ENCODE peak calls at places on chromosomes 2 and 18, in ten cellular contexts. Z, P, G, W, V, X, O, Y, D and K are unnamed samples.

GRCh38 chr2:172328103-172328835 is 99.1 kb upstream of the ITGA6 start:
- DNase-seq in Z (peak; percentile 16), P (no peak), G (no peak), W (no peak), V (no peak), X (no peak), O (no peak), Y (no peak), D (no peak), K (no peak)

GRCh38 chr2:190344275-190344827 is 962 bp downstream of the INPP1 start:
- DNase-seq in Z (no peak), P (peak; percentile 76), G (peak; percentile 69), W (no peak), V (no peak), X (peak; percentile 55), O (no peak), Y (no peak), D (no peak), K (no peak)

GRCh38 chr18:6650756-6651155 is 78.8 kb upstream of the ARHGAP28 start:
- DNase-seq in Z (no peak), P (no peak), G (no peak), W (no peak), V (no peak), X (no peak), O (no peak), Y (no peak), D (no peak), K (no peak)

GRCh38 chr2:132438650-132439030 is 22.0 kb downstream of the GPR39 start:
- DNase-seq in Z (peak; percentile 89), P (no peak), G (no peak), W (no peak), V (peak; percentile 58), X (no peak), O (peak; percentile 87), Y (no peak), D (no peak), K (no peak)

GRCh38 chr2:88857951-88858406 is 166.5 kb downstream of the RPIA start:
- DNase-seq in Z (peak; percentile 43), P (no peak), G (peak; percentile 27), W (no peak), V (peak; percentile 72), X (peak; percentile 19), O (peak; percentile 46), Y (no peak), D (no peak), K (no peak)

GRCh38 chr18:48798334-48799197 is 152.2 kb downstream of the SMAD7 start:
- DNase-seq in Z (no peak), P (no peak), G (no peak), W (no peak), V (no peak), X (peak; percentile 52), O (no peak), Y (peak; percentile 74), D (peak; percentile 73), K (no peak)

GRCh38 chr2:26745609-26746327 is 18.3 kb upstream of the SLC35F6 start:
- DNase-seq in Z (peak; percentile 70), P (peak; percentile 81), G (peak; percentile 76), W (peak; percentile 69), V (peak; percentile 88), X (peak; percentile 81), O (no peak), Y (no peak), D (no peak), K (no peak)

GRCh38 chr2:55703350-55703749 is 9.7 kb upstream of the PNPT1 start:
- DNase-seq in Z (no peak), P (no peak), G (no peak), W (no peak), V (no peak), X (no peak), O (no peak), Y (no peak), D (no peak), K (no peak)

GRCh38 chr18:77811510-77811909 is 561.9 kb downstream of the GALR1 start:
- DNase-seq in Z (no peak), P (no peak), G (no peak), W (no peak), V (no peak), X (no peak), O (no peak), Y (no peak), D (no peak), K (no peak)

GRCh38 chr2:134949966-134950708 is 31.5 kb downstream of the CCNT2 start:
- DNase-seq in Z (no peak), P (no peak), G (no peak), W (no peak), V (no peak), X (no peak), O (no peak), Y (no peak), D (no peak), K (no peak)

GRCh38 chr2:218019411-218020060 is 16.7 kb upstream of the TNS1 start:
- DNase-seq in Z (no peak), P (no peak), G (no peak), W (no peak), V (no peak), X (no peak), O (no peak), Y (peak; percentile 34), D (peak; percentile 71), K (no peak)

GRCh38 chr2:133718688-133719201 is 150.5 kb upstream of the NCKAP5 start:
- DNase-seq in Z (peak; percentile 88), P (no peak), G (no peak), W (no peak), V (peak; percentile 54), X (peak; percentile 71), O (peak; percentile 22), Y (no peak), D (no peak), K (no peak)

GRCh38 chr2:46257476-46257875 is 39.7 kb upstream of the EPAS1 start:
- DNase-seq in Z (peak; percentile 62), P (no peak), G (no peak), W (no peak), V (peak; percentile 76), X (no peak), O (peak; percentile 61), Y (no peak), D (no peak), K (no peak)

GRCh38 chr2:230412369-230412706 is 3.7 kb upstream of the SP100 start:
- DNase-seq in Z (no peak), P (no peak), G (no peak), W (no peak), V (no peak), X (no peak), O (no peak), Y (no peak), D (no peak), K (no peak)

GRCh38 chr2:109560265-109560664 is 53.5 kb downstream of the SEPTIN10 start:
- DNase-seq in Z (peak; percentile 29), P (no peak), G (no peak), W (no peak), V (peak; percentile 26), X (no peak), O (no peak), Y (no peak), D (no peak), K (no peak)

GRCh38 chr18:7608798-7609197 is 41.7 kb downstream of the PTPRM start:
- DNase-seq in Z (no peak), P (no peak), G (no peak), W (no peak), V (peak; percentile 9), X (peak; percentile 36), O (peak; percentile 68), Y (no peak), D (peak; percentile 52), K (peak; percentile 85)

GRCh38 chr2:237122214-237122666 is 36.6 kb downstream of the COPS8 start:
- DNase-seq in Z (peak; percentile 79), P (peak; percentile 54), G (peak; percentile 51), W (peak; percentile 11), V (peak; percentile 85), X (peak; percentile 55), O (peak; percentile 52), Y (no peak), D (peak; percentile 78), K (no peak)

GRCh38 chr2:114011709-114012108 is 121.8 kb downstream of the ACTR3 start:
- DNase-seq in Z (no peak), P (no peak), G (no peak), W (no peak), V (no peak), X (no peak), O (no peak), Y (no peak), D (no peak), K (no peak)

GRCh38 chr2:199261221-199261620 is 196.5 kb downstream of the SATB2 start:
- DNase-seq in Z (peak; percentile 86), P (no peak), G (no peak), W (no peak), V (peak; percentile 76), X (no peak), O (peak; percentile 47), Y (no peak), D (no peak), K (no peak)
- TF ChIP-seq CTCF in Z (peak; percentile 4), P (no peak), G (no peak), W (no peak), V (no peak), X (no peak), O (no peak), Y (no peak), D (no peak), K (no peak)

DNA sequence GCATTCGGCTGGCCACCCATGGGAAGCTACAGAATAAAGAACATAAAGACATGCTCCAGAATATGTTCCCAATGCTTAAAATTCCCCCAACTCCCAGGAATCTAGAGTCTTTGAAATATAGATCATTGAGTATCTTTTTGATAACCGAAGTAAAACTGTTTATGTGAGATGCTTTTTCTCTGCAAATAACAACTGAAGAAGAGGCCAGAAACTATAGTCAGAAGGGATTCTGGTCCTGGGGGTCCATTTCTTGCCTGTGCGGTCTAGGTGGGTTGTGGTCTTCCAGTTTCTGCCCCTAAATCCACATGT is 30.6 kb upstream of the SLC66A3 start:
- DNase-seq in Z (no peak), P (no peak), G (no peak), W (no peak), V (no peak), X (no peak), O (no peak), Y (no peak), D (no peak), K (no peak)
- TF ChIP-seq CTCF in Z (no peak), P (no peak), G (no peak), W (no peak), V (no peak), X (no peak), O (no peak), Y (peak; percentile 64), D (no peak), K (no peak)

DNA sequence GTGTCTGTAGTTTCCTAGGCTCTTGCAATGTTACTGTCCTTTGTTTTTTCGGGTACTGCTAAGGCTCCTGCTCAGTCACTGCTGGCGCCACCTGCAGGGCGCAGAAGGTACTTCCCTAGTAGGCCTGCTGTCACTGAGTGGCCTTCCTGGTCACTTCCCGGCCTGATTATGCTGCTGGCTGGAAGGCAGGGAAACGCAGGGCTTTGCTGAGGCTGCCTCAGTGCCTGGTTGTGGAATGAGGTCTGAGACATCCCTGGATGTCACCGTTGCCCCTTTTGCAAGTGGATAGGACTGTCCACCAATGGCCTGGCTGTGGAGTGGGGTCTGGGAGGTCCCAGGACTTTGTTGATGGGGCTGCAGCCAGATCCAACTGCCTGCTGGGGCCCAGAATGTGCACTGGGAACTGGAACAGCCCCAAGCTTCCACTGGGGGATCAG is 13.1 kb downstream of the DAW1 start:
- DNase-seq in Z (peak; percentile 63), P (peak; percentile 73), G (peak; percentile 68), W (peak; percentile 19), V (peak; percentile 80), X (peak; percentile 33), O (peak; percentile 51), Y (no peak), D (no peak), K (no peak)
- TF ChIP-seq CTCF in Z (peak; percentile 93), P (peak; percentile 77), G (peak; percentile 93), W (peak; percentile 58), V (peak; percentile 88), X (peak; percentile 51), O (peak; percentile 97), Y (peak; percentile 84), D (no peak), K (peak; percentile 61)

GRCh38 chr18:58988595-58988994 is 123.9 kb downstream of the ZNF532 start:
- DNase-seq in Z (no peak), P (no peak), G (no peak), W (no peak), V (peak; percentile 13), X (no peak), O (no peak), Y (no peak), D (no peak), K (no peak)
- TF ChIP-seq CTCF in Z (no peak), P (no peak), G (no peak), W (no peak), V (no peak), X (no peak), O (no peak), Y (no peak), D (no peak), K (no peak)